ENCODE peak calls at places on chromosomes 2 and 18, in ten cellular contexts. E, U, V, Q, T, G, W, Y, K and P are unnamed samples.
A peak's percentile ranks its signal among the peaks of the same experiment; 100 is the strongest.

GRCh38 chr18:34866739-34867138 is 156.6 kb downstream of the DTNA start:
- DNase-seq in E (no peak), K (no peak), U (no peak), W (no peak), Y (peak; percentile 17), G (no peak), Q (no peak), V (no peak), T (peak; percentile 4), P (no peak)

GRCh38 chr2:38178142-38178541 is 102.2 kb upstream of the CYP1B1 start:
- DNase-seq in G (no peak), V (no peak), Q (peak; percentile 56), W (no peak), T (peak; percentile 88), E (no peak), Y (no peak), K (no peak), U (no peak), P (no peak)

GRCh38 chr2:40208478-40208877 is 243.4 kb downstream of the SLC8A1 start:
- DNase-seq in Q (no peak), E (no peak), V (no peak), K (no peak), Y (no peak), G (no peak), T (no peak), W (peak; percentile 60), U (peak; percentile 38), P (no peak)

GRCh38 chr2:85799215-85799956 is 45.6 kb downstream of the ATOH8 start:
- DNase-seq in V (no peak), W (no peak), K (no peak), Q (no peak), E (no peak), Y (peak; percentile 25), T (no peak), G (no peak), U (no peak), P (no peak)

GRCh38 chr18:23227729-23228075 is 92.4 kb downstream of the CABLES1 start:
- DNase-seq in G (no peak), T (no peak), Y (no peak), K (no peak), V (no peak), Q (no peak), W (peak; percentile 85), U (peak; percentile 88), E (no peak), P (no peak)

GRCh38 chr2:63801455-63801854 is 40.2 kb upstream of the UGP2 start:
- DNase-seq in U (no peak), K (no peak), E (no peak), V (no peak), W (no peak), Q (no peak), G (no peak), T (no peak), Y (no peak), P (no peak)

GRCh38 chr18:58496937-58497336 is 132.0 kb downstream of the ALPK2 start:
- DNase-seq in E (no peak), T (no peak), W (peak; percentile 16), Q (no peak), U (no peak), V (no peak), Y (no peak), K (no peak), G (no peak), P (no peak)

GRCh38 chr18:63817441-63818051 is 42.3 kb downstream of the SERPINB7 start:
- DNase-seq in K (no peak), G (no peak), V (no peak), U (no peak), Y (peak; percentile 70), T (no peak), Q (no peak), W (no peak), E (no peak), P (peak; percentile 88)

GRCh38 chr2:229071292-229071976 is 199.7 kb downstream of the PID1 start:
- DNase-seq in G (no peak), E (no peak), Q (no peak), V (no peak), U (no peak), K (no peak), T (peak; percentile 64), Y (peak; percentile 55), W (no peak), P (no peak)

GRCh38 chr2:208097801-208098200 is 26.5 kb downstream of the CRYGD start:
- DNase-seq in G (no peak), K (no peak), T (no peak), U (no peak), E (no peak), Y (peak; percentile 44), W (no peak), Q (no peak), V (no peak), P (no peak)

GRCh38 chr2:133532919-133533318 is 35.3 kb downstream of the NCKAP5 start:
- DNase-seq in V (no peak), Y (peak; percentile 71), G (no peak), W (no peak), K (no peak), U (no peak), Q (no peak), T (peak; percentile 84), E (no peak), P (no peak)

GRCh38 chr2:56523815-56524214 is 340.0 kb downstream of the CCDC85A start:
- DNase-seq in K (no peak), U (no peak), Y (peak; percentile 43), T (no peak), V (no peak), Q (no peak), W (no peak), G (no peak), E (no peak), P (no peak)